ENCODE peak calls at places on chromosomes 3 and 15, in six cellular contexts. O is heart left ventricle, L is right lobe of liver, W is breast epithelium, R is A549, D is IMR-90. S is an unnamed sample. For H3K4me1, the result is how much of the 10 kb centered on the place peaks cover.

GRCh38 chr15:64699767-64700388 is 75.5 kb downstream of the RBPMS2 start:
- DNase-seq in O (no peak), R (no peak), L (no peak), W (no peak), D (peak), S (no peak)

GRCh38 chr3:18134386-18135082 is 290.6 kb downstream of the SATB1 start:
- DNase-seq in O (no peak), D (peak), R (no peak), W (no peak), L (no peak), S (no peak)

GRCh38 chr3:153783804-153784203 is 337.4 kb upstream of the ARHGEF26 start:
- DNase-seq in R (no peak), W (no peak), O (no peak), D (no peak), L (no peak), S (no peak)

GRCh38 chr15:32698773-32699390 is 18.9 kb upstream of the GREM1 start:
- DNase-seq in D (peak), L (no peak), R (no peak), O (no peak), W (no peak), S (no peak)

GRCh38 chr3:141452045-141452444 is 34.8 kb upstream of the RASA2 start:
- DNase-seq in L (no peak), D (peak), O (no peak), W (no peak), R (peak), S (peak)

GRCh38 chr15:31484986-31485385 is 158.4 kb downstream of the KLF13 start:
- DNase-seq in D (no peak), O (no peak), R (no peak), W (no peak), L (no peak), S (peak)

GRCh38 chr3:171184372-171184771 is 157.9 kb upstream of the SLC2A2 start:
- DNase-seq in D (no peak), O (no peak), L (no peak), R (no peak), W (no peak), S (no peak)

GRCh38 chr15:58473720-58474119 is 41.9 kb downstream of the LIPC start:
- DNase-seq in L (no peak), O (no peak), R (peak), D (peak), W (no peak), S (no peak)

GRCh38 chr15:79970921-79971434 is at the start of gene BCL2A1:
- DNase-seq in D (peak), L (no peak), W (no peak), O (no peak), R (peak), S (peak)

GRCh38 chr3:10511809-10512494 is 6.6 kb upstream of the ATP2B2 start:
- DNase-seq in O (no peak), D (peak), R (no peak), L (no peak), W (no peak), S (no peak)

GRCh38 chr3:86801921-86802320 is 189.0 kb downstream of the VGLL3 start:
- DNase-seq in D (peak), O (no peak), L (no peak), R (no peak), W (no peak), S (no peak)

GRCh38 chr3:13316603-13317002 is 103.5 kb downstream of the NUP210 start:
- DNase-seq in L (no peak), O (no peak), D (no peak), R (no peak), W (no peak), S (peak)

GRCh38 chr3:62607287-62608029 is 234.1 kb upstream of the FEZF2 start:
- DNase-seq in R (no peak), O (no peak), D (peak), L (no peak), W (no peak), S (no peak)

GRCh38 chr3:49104427-49105291 is at the start of gene QARS1:
- DNase-seq in R (peak), W (peak), L (peak), D (peak), O (peak), S (peak)
- TF ChIP-seq POLR2A in R (peak), W (no peak), L (peak), D (peak), O (peak), S (no peak)

DNA sequence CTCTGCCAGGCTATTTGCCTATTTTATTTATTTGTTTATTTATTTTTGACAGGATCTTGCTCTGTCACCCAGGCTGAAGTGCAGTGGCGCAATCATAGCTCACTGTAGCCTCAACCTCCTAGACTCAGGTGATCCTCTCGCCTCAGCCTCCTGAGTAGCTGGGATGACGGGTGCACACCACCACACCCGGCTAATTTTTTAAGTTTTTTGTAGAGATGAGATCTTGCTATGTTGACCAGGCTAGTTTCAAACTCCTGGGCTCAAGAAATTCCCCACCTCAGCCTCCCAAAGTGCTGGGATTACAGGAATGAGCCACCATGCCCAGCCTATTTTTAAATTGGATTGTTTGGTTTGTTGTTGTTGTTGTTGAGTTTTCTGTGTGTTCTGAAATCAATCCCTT is 5.5 kb downstream of the NDUFB5 start:
- DNase-seq in W (no peak), L (no peak), O (no peak), R (no peak), D (no peak), S (no peak)
- H3K4me1 ChIP-seq in W (under half), L (under half), O (under half), R (under half), D (under half), S (under half)

GRCh38 chr3:36380171-36381031 is at the start of gene STAC:
- DNase-seq in W (no peak), R (peak), O (peak), D (no peak), L (peak), S (peak)
- TF ChIP-seq POLR2A in W (no peak), R (peak), O (no peak), D (no peak), L (no peak), S (no peak)

GRCh38 chr15:57030011-57030410 is 111.6 kb downstream of the TCF12 start:
- DNase-seq in R (no peak), O (no peak), L (no peak), W (no peak), D (no peak), S (no peak)
- H3K4me1 ChIP-seq in R (under half), O (under half), L (under half), W (under half), D (under half), S (under half)

GRCh38 chr3:192918275-192918588 is 576 bp upstream of the MB21D2 start:
- DNase-seq in L (no peak), O (no peak), R (no peak), D (no peak), W (no peak), S (no peak)
- TF ChIP-seq POLR2A in L (no peak), O (no peak), R (no peak), D (no peak), W (no peak), S (no peak)

DNA sequence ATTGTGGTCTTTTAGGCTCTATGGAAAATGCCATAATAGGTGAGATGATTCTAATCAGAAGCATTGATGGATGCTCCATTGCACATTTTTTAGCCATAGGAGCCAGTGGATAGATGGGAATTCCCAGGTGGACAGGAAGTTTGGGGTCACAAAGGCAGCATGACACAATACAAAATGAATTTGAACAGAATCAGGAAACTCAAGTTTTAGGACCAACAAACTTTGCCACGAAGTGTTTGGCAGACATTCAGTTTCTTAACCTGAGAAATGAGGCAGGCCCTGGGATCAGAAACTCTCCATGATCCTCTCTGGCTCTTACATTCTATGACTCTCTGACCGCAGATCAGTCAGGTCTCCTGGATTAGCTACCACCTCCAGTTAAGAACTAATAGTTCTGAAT is 275.4 kb downstream of the TIGIT start:
- DNase-seq in L (no peak), D (peak), R (no peak), O (no peak), W (no peak), S (no peak)
- H3K4me1 ChIP-seq in L (under half), D (under half), R (under half), O (half or more), W (under half), S (under half)